ENCODE peak calls at places on chromosomes 7 and 10, in four cellular contexts. Z, W, H and T are unnamed samples.

GRCh38 chr7:37065779-37066271 is 341.5 kb upstream of the AOAH start:
- DNase-seq in Z (no peak), H (no peak), W (no peak), T (no peak)

GRCh38 chr7:28768577-28769147 is 189.5 kb downstream of the TRIL start:
- DNase-seq in W (no peak), Z (no peak), H (no peak), T (no peak)

GRCh38 chr10:369441-370221 is 234.4 kb downstream of the ZMYND11 start:
- DNase-seq in W (no peak), Z (no peak), H (peak; percentile 75), T (peak; percentile 62)

GRCh38 chr10:52409928-52410327 is 95.8 kb downstream of the DKK1 start:
- DNase-seq in Z (no peak), W (no peak), H (no peak), T (no peak)

GRCh38 chr7:155198901-155199845 is 98.5 kb upstream of the INSIG1 start:
- DNase-seq in H (no peak), W (peak; percentile 45), Z (no peak), T (no peak)

GRCh38 chr7:151404216-151405011 is 5.4 kb downstream of the WDR86 start:
- DNase-seq in W (no peak), H (no peak), Z (peak; percentile 59), T (no peak)

GRCh38 chr7:114104035-114104434 is 185.2 kb upstream of the PPP1R3A start:
- DNase-seq in W (no peak), Z (no peak), H (no peak), T (no peak)

GRCh38 chr10:37854606-37855005 is 2.8 kb downstream of the ZNF248 start:
- DNase-seq in H (no peak), W (no peak), Z (no peak), T (no peak)

GRCh38 chr7:102425639-102426267 is 7.6 kb upstream of the ORAI2 start:
- DNase-seq in H (peak; percentile 75), W (peak; percentile 90), Z (no peak), T (peak; percentile 82)

GRCh38 chr7:140061607-140061930 is 1.2 kb downstream of the PARP12 start:
- DNase-seq in H (no peak), W (no peak), Z (no peak), T (no peak)

GRCh38 chr10:24961582-24961981 is 9.2 kb upstream of the PRTFDC1 start:
- DNase-seq in Z (no peak), H (no peak), W (no peak), T (no peak)

GRCh38 chr7:100433276-100433591 is 3.1 kb downstream of the PPP1R35 start:
- DNase-seq in H (no peak), Z (no peak), W (no peak), T (peak; percentile 44)

GRCh38 chr10:51063659-51064535 is 10.4 kb upstream of the PRKG1 start:
- DNase-seq in W (no peak), Z (no peak), H (no peak), T (no peak)

GRCh38 chr7:22351878-22352277 is 5.1 kb downstream of the RAPGEF5 start:
- DNase-seq in H (no peak), W (no peak), Z (no peak), T (no peak)

GRCh38 chr7:28433604-28434254 is 21.4 kb downstream of the CREB5 start:
- DNase-seq in H (no peak), Z (no peak), W (no peak), T (no peak)

GRCh38 chr10:100508691-100509150 is 10.9 kb downstream of the SEC31B start:
- DNase-seq in W (peak; percentile 93), H (no peak), Z (no peak), T (no peak)

GRCh38 chr10:82497451-82497850 is 622.5 kb downstream of the NRG3 start:
- DNase-seq in Z (no peak), W (no peak), H (no peak), T (no peak)

GRCh38 chr10:71882813-71883746 is 32.0 kb upstream of the PSAP start:
- DNase-seq in W (peak; percentile 55), Z (no peak), H (no peak), T (no peak)

GRCh38 chr7:55426676-55427075 is 61.5 kb downstream of the LANCL2 start:
- DNase-seq in W (no peak), Z (no peak), H (no peak), T (no peak)

GRCh38 chr10:95408148-95408930 is 117.5 kb upstream of the PDLIM1 start:
- DNase-seq in H (no peak), Z (peak; percentile 93), W (no peak), T (no peak)

GRCh38 chr7:136309407-136309806 is 332.2 kb upstream of the MTPN start:
- DNase-seq in W (no peak), Z (no peak), H (no peak), T (no peak)

GRCh38 chr10:46298346-46299266 is 11.8 kb downstream of the ANTXRL start:
- DNase-seq in Z (no peak), W (no peak), H (no peak), T (no peak)

GRCh38 chr10:129877773-129878371 is 86.2 kb downstream of the EBF3 start:
- DNase-seq in Z (no peak), H (no peak), W (peak; percentile 34), T (no peak)

GRCh38 chr10:80406249-80406648 is 2.1 kb upstream of the PRXL2A start:
- DNase-seq in W (no peak), Z (no peak), H (no peak), T (no peak)

GRCh38 chr10:80405636-80406035 is 2.7 kb upstream of the PRXL2A start:
- DNase-seq in H (no peak), W (no peak), Z (no peak), T (no peak)

GRCh38 chr10:80408198-80409085 is at the start of gene PRXL2A:
- DNase-seq in Z (peak; percentile 69), H (peak; percentile 81), W (peak; percentile 75), T (peak; percentile 95)

GRCh38 chr10:80409121-80409520 is 770 bp downstream of the PRXL2A start:
- DNase-seq in W (no peak), H (no peak), Z (no peak), T (no peak)

GRCh38 chr10:80407836-80408197 is 534 bp upstream of the PRXL2A start:
- DNase-seq in W (no peak), Z (peak; percentile 76), H (no peak), T (no peak)
- H3K27ac ChIP-seq in W (no peak overlapping the region), Z (peak overlapping the region; percentile 67), H (peak overlapping the region; percentile 21), T (no peak overlapping the region)

GRCh38 chr7:105352018-105352612 is 36.6 kb downstream of the SRPK2 start:
- DNase-seq in Z (no peak), W (peak; percentile 96), H (peak; percentile 90), T (peak; percentile 85)
- H3K27ac ChIP-seq in Z (no peak overlapping the region), W (peak overlapping the region; percentile 66), H (peak overlapping the region; percentile 48), T (no peak overlapping the region)

GRCh38 chr10:31912289-31912688 is 16.3 kb downstream of the ARHGAP12 start:
- DNase-seq in Z (peak; percentile 37), H (no peak), W (no peak), T (no peak)
- H3K27ac ChIP-seq in Z (no peak overlapping the region), H (no peak overlapping the region), W (no peak overlapping the region), T (no peak overlapping the region)

DNA sequence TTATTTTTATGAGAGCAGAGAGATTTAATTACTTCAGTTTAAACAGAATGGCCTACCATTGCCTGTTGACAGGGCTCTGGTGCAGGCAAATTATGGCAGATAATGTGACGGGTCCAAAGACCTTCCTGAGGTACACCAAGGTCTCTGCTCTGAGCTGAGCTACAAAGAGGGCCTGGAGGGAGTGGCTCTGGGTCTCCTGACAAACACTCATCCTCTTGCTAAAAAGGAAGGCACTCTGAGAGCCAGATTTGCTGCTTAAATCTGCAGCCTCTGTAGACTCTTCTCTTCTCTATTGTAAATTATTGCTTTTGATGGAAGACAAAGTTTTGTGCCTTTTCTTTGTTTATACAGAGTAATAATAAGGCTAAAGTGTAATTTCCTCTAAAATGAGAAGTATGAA is 529.5 kb upstream of the FZD8 start:
- DNase-seq in Z (no peak), H (no peak), W (no peak), T (no peak)
- H3K27ac ChIP-seq in Z (no peak overlapping the region), H (peak overlapping the region; percentile 69), W (no peak overlapping the region), T (no peak overlapping the region)

DNA sequence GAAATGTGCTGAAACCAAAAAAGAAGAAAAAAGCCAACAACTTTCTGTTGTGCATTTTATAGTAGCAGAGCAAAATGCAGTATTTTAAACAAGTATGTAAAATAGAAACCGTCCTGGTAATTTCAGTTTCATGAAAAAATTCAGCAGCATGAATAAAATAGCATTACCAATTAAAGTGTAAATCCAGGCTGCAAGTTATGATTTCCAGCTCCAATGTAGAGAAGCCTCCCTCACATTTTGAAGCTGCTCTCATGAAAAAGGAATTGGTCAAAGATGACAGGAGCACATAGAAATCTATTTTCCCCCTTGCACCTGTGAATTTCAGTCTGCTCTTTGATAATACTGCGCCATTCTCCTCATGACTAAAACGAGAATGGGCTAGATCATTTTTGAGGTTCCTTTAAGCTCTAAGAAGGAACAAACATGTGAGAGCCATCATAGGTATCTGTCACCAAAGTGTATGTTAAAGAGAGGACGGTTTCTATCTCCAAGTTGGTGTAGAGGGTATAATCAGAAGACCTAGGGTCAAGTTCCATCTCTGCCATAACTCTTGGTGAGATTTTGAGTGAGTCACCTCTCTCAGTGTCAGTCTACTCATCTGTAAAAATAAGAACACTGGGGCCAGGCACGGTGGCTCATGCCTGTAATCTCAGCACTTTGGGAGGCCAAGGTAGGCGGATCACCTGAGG is 107.5 kb downstream of the MTPAP start:
- DNase-seq in H (no peak), W (no peak), Z (no peak), T (no peak)
- H3K27ac ChIP-seq in H (no peak overlapping the region), W (no peak overlapping the region), Z (no peak overlapping the region), T (no peak overlapping the region)

GRCh38 chr10:3836222-3836820 is 51.3 kb upstream of the KLF6 start:
- DNase-seq in Z (no peak), W (no peak), H (no peak), T (no peak)
- H3K27ac ChIP-seq in Z (no peak overlapping the region), W (no peak overlapping the region), H (no peak overlapping the region), T (no peak overlapping the region)